ENCODE peak calls at places on chromosomes 4 and X, in four cellular contexts. D, H, X and E are unnamed samples.

GRCh38 chr4:139300431-139301142 is 718 bp upstream of the NAA15 start:
- DNase-seq in H (peak), X (no peak), D (no peak), E (no peak)

GRCh38 chr4:1550122-1551070 is 133.7 kb downstream of the FAM53A start:
- DNase-seq in D (no peak), H (no peak), X (no peak), E (no peak)

GRCh38 chr4:27128431-27128830 is 267.8 kb downstream of the STIM2 start:
- DNase-seq in H (no peak), X (no peak), D (no peak), E (no peak)

GRCh38 chrX:22699591-22700091 is 300.1 kb upstream of the DDX53 start:
- DNase-seq in H (no peak), D (no peak), X (no peak), E (no peak)

GRCh38 chrX:100208076-100208475 is 202.0 kb downstream of the PCDH19 start:
- DNase-seq in H (no peak), X (no peak), D (no peak), E (no peak)

GRCh38 chr4:183260491-183261151 is 59.5 kb downstream of the CLDN22 start:
- DNase-seq in D (no peak), H (no peak), X (no peak), E (no peak)

GRCh38 chrX:9163153-9163790 is 129.3 kb upstream of the FAM9B start:
- DNase-seq in H (no peak), X (no peak), D (peak), E (no peak)

GRCh38 chrX:9473708-9474107 is 8.8 kb downstream of the TBL1X start:
- DNase-seq in D (no peak), H (no peak), X (no peak), E (no peak)

GRCh38 chr4:139851639-139852038 is 186.0 kb downstream of the MGST2 start:
- DNase-seq in H (no peak), D (no peak), X (no peak), E (no peak)

GRCh38 chr4:109967798-109968520 is 55.3 kb downstream of the EGF start:
- DNase-seq in H (peak), X (no peak), D (no peak), E (no peak)

GRCh38 chr4:25171451-25171850 is 11.2 kb upstream of the SEPSECS start:
- DNase-seq in D (no peak), X (no peak), H (no peak), E (no peak)

GRCh38 chr4:173288698-173289350 is 45.3 kb downstream of the HMGB2 start:
- DNase-seq in D (no peak), H (no peak), X (no peak), E (no peak)

GRCh38 chrX:112731793-112732192 is 52.1 kb upstream of the LHFPL1 start:
- DNase-seq in X (no peak), H (no peak), D (no peak), E (no peak)

GRCh38 chrX:71098302-71098701 is 2.7 kb downstream of the FOXO4 start:
- DNase-seq in D (peak), X (peak), H (peak), E (peak)

GRCh38 chr4:113760094-113760851 is 1.3 kb downstream of the CAMK2D start:
- DNase-seq in H (no peak), X (peak), D (peak), E (peak)

GRCh38 chrX:11666180-11666579 is 460 bp upstream of the ARHGAP6 start:
- DNase-seq in D (peak), H (no peak), X (no peak), E (no peak)

GRCh38 chrX:41312786-41313185 is 21.2 kb upstream of the DDX3X start:
- DNase-seq in D (no peak), H (no peak), X (no peak), E (no peak)

GRCh38 chr4:114364857-114365256 is 233.8 kb upstream of the UGT8 start:
- DNase-seq in H (no peak), D (no peak), X (no peak), E (no peak)